ENCODE peak calls at places on chromosomes 7 and 10, in five cellular contexts. S, Y, G, J and I are unnamed samples.

GRCh38 chr7:31418928-31419327 is 78.4 kb upstream of the NEUROD6 start:
- DNase-seq in G (no peak), J (no peak), Y (no peak), S (no peak), I (no peak)

GRCh38 chr7:43513236-43513635 is 69.7 kb upstream of the STK17A start:
- DNase-seq in J (no peak), G (no peak), Y (no peak), S (no peak), I (no peak)

GRCh38 chr10:53069013-53069412 is 296.4 kb upstream of the MBL2 start:
- DNase-seq in J (no peak), Y (no peak), G (no peak), S (no peak), I (no peak)

GRCh38 chr7:105885386-105886111 is 9.2 kb upstream of the ATXN7L1 start:
- DNase-seq in G (no peak), Y (no peak), S (no peak), J (no peak), I (no peak)

GRCh38 chr7:39744620-39745019 is 121.2 kb downstream of the RALA start:
- DNase-seq in G (no peak), Y (no peak), S (no peak), J (no peak), I (no peak)

GRCh38 chr10:51999089-51999488 is 299.7 kb upstream of the CSTF2T start:
- DNase-seq in Y (no peak), S (no peak), G (no peak), J (no peak), I (no peak)

GRCh38 chr7:972670-973309 is 2.6 kb downstream of the COX19 start:
- DNase-seq in G (no peak), S (no peak), Y (peak), J (no peak), I (no peak)

GRCh38 chr10:78925800-78926319 is 142.9 kb upstream of the ZMIZ1 start:
- DNase-seq in Y (no peak), G (peak), J (no peak), S (no peak), I (no peak)

GRCh38 chr10:44386546-44387052 is 1.7 kb upstream of the CXCL12 start:
- DNase-seq in S (peak), G (peak), Y (peak), J (no peak), I (peak)

GRCh38 chr7:20624666-20625385 is 9.4 kb downstream of the ABCB5 start:
- DNase-seq in G (no peak), S (no peak), Y (peak), J (no peak), I (peak)

GRCh38 chr10:69468771-69469129 is 17.5 kb downstream of the TSPAN15 start:
- DNase-seq in Y (no peak), J (no peak), S (no peak), G (no peak), I (peak)

GRCh38 chr10:80497187-80498038 is 40.3 kb upstream of the SH2D4B start:
- DNase-seq in J (no peak), S (no peak), G (peak), Y (no peak), I (no peak)
- TF ChIP-seq CREB1 in J (no peak), S (no peak), G (no peak), Y (no peak), I (no peak)

DNA sequence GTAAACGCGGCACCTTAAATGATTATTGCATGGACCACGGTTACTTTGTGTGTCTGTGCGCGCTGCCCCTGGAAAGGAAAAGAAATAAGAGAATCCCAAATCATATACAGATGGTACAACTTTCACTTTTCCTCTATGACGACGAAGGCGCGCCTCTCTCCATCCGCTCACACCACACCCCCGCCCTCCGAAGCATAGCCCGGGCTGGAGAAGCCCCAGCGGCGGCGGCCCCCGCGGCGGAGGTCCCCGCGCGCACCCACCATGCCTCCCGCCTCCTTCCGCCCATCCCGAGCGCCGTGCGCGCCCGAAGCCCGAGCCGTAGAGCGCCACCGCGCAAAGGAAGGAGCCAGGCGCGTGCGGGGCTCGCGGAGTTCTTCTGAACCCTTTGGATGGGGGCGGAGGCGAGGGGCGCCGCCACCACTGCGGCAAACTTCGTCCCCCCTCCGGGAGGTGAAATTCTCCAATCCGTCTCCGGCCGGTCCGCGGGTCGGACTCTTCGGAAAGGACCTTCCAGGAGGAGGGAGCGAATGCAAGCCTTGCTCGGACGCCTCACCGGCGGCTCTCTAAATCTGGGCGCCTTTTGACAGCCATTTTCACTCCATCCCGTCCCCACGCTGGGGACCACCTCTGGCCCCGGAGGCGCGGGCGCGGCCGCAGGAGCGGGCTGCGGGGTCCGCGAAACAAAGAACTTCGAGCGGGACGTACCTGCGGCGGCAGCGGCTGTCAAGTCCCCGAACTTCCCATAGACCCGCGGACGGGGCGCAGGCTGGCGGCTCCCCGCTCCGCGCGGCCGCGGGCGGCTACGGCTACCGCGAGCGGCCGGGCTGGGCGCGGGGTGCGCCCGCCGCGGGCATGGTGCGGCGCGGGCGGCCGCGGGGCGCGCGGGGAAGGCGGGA is 495 bp downstream of the GLI3 start:
- DNase-seq in Y (no peak), S (peak), G (no peak), J (no peak), I (peak)
- TF ChIP-seq POLR2AphosphoS5 in Y (no peak), S (peak), G (no peak), J (no peak), I (no peak)

DNA sequence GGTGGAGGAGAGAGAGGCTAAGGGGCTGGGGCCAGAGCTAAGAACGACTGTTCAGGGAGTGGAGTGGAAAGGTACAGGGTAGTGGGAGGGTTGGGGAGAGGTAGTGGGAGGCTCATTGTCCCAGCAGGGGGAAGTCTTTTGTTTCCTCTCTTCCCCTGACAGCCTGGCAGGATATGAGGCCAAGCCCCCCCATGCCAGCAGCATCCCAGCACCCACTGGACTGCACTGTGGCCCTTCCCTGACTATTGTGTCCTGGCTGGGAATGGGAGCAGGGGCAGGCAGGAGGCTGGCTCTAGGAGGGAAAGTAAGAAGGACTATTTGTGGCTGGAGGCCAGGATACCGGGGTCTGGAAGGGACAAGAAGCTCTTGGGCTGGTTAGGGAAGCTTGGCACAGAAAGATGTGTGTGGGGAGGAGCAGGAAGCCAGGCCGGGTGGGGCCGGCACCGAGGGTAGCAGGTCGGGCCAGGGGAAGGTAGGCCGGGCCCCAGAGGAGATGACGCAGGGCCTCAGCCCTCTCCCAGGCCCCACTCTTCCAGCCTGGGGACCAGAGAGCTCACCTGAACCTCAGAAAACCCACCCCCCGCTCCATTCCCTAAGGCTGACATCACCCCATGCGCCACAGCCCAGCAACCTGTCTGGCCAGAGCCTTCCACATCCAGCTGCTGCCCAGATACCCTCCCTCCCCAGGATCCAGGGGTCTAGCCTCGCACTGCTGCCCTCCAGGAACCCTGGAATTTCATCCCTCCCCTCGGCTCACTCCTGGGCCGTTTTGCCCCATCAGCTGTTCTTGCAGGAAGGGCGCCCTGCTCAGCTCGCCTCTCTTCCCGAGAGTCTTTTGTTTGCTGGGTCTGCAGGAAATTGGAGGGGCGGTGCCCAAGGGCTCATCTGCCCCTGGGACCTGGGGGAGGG is 8.8 kb upstream of the EPHB4 start:
- DNase-seq in Y (no peak), J (no peak), G (peak), S (peak), I (peak)
- TF ChIP-seq CREB1 in Y (no peak), J (no peak), G (no peak), S (peak), I (peak)

GRCh38 chr10:98030093-98030821 is at the start of gene CRTAC1:
- DNase-seq in Y (no peak), G (no peak), S (peak), J (no peak), I (peak)
- TF ChIP-seq POLR2AphosphoS5 in Y (no peak), G (no peak), S (peak), J (no peak), I (peak)

DNA sequence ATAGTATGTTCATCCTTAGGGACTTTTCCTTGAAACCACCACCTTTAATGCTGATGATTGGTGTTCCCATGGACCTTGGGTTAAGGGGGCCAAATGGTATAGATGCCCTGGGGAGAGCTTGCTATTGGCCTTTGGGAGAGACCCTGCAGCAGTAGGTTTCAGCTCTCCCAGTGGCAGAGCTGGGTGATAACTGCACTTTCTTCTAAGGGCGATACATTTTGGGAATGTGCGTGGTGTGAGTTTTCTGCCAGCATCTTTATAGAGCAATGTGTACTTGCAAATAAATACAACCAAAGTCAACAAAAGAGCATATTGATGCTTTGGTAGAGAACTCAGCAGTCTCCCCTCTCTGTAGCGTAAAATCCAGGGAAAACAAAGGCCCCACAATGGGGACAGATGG is 404.1 kb downstream of the PAXIP1 start:
- DNase-seq in S (no peak), Y (no peak), G (no peak), J (no peak), I (no peak)
- TF ChIP-seq CREB1 in S (no peak), Y (no peak), G (no peak), J (no peak), I (no peak)

DNA sequence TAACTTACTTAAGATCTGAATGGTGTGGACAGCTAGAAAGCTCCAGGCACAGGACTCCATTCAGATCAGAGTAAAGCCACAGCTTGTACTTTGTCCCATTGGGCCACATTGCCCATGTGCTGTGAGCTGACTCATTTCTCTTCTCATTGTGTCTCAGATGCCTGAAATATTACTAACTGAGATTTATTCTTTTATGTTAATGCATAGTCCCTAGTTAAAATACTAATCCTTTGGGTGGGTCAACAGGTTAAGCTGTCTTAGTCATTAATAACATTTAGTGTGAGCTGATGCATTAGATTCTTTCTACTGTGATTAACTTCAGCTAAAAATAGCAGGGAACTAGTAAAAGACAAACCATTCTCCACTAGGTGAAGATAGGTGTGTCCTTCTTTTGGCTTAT is 104.7 kb upstream of the ARMC3 start:
- DNase-seq in S (no peak), J (peak), G (no peak), Y (peak), I (no peak)
- TF ChIP-seq POLR2AphosphoS5 in S (no peak), J (no peak), G (no peak), Y (no peak), I (no peak)

GRCh38 chr7:120725376-120726039 is 132.4 kb downstream of the TSPAN12 start:
- DNase-seq in J (no peak), G (peak), Y (peak), S (no peak), I (peak)
- TF ChIP-seq CREB1 in J (no peak), G (no peak), Y (no peak), S (no peak), I (no peak)

DNA sequence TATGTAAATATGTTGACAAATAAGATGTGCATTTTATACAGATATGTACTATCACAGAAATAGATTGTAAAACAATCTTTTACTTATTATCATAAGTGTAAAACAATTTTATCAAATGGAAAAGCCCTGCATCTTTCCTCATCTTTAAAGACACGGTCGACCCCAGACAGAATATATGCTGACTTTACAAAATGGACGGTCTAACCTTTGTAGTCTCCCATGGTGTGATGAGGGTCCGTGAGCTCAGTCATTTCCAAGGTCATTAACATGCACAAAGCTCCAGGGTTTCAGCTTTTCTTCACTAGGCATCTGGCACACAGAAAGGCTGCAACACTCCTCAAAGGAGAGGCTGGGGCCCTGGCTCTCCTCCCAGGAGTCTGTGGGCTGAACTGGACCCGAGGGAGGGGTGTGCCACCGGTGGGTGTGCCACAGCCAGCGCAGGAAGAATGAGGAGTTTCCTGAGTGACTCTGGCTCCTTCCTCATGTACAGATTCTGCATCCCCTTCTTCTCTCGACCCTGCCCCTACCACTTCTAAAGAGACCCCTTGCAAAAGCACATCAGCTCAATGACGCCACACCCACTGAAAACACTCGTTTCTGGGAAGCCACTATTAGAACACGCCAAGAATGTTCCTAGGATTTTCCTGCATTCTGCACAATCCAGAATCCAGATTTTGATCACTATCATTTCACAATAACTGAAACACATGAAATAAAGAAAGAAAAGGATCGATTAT is 26.2 kb upstream of the ABLIM1 start:
- DNase-seq in G (no peak), Y (peak), S (no peak), J (no peak), I (no peak)
- TF ChIP-seq POLR2AphosphoS5 in G (no peak), Y (no peak), S (no peak), J (no peak), I (no peak)

GRCh38 chr10:28995497-28995896 is 293.4 kb upstream of the LYZL1 start:
- DNase-seq in J (no peak), G (no peak), Y (no peak), S (no peak), I (no peak)

GRCh38 chr10:28988980-28989379 is 299.9 kb upstream of the LYZL1 start:
- DNase-seq in Y (no peak), S (no peak), J (no peak), G (no peak), I (no peak)

GRCh38 chr10:28993056-28993455 is 295.8 kb upstream of the LYZL1 start:
- DNase-seq in J (no peak), S (no peak), G (no peak), Y (no peak), I (no peak)

GRCh38 chr10:28991326-28991725 is 297.5 kb upstream of the LYZL1 start:
- DNase-seq in Y (peak), S (no peak), G (no peak), J (no peak), I (no peak)

DNA sequence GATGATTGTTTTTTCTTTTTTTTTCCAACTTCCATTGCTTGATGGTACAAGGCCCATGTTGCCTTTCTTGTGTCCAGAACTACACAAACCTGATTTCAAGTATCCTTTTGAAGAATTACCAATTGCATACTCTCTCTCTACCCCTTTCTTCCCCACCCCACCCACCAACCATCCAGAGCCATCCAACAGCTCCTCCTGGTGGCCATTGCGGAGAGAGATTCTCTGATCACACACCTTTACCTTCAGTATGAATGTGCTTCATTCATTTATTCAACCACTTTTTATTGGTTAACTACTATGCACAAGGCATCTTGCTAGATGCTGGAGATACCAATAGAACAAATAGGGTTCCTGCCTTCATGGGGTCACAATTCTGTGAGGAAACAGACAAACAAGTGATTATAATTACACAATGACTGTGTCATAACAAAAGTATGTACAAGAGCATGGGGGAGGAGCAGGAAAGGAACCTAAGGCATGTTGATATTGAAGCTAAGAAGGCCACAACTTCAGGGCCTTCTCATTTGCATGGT is 297.1 kb upstream of the LYZL1 start:
- DNase-seq in G (peak), J (no peak), Y (peak), S (peak), I (peak)
- TF ChIP-seq CREB1 in G (no peak), J (no peak), Y (no peak), S (no peak), I (no peak)

GRCh38 chr7:102390697-102391484 is 5.3 kb upstream of the PRKRIP1 start:
- DNase-seq in S (peak), Y (peak), G (peak), J (no peak), I (peak)
- TF ChIP-seq POLR2AphosphoS5 in S (no peak), Y (no peak), G (no peak), J (no peak), I (no peak)